ENCODE peak calls at places on chromosomes 1 and 21, in four cellular contexts. U, C, W and F are unnamed samples.

GRCh38 chr1:23187637-23188036 is 19.0 kb upstream of the LUZP1 start:
- DNase-seq in U (no peak), W (no peak), C (no peak), F (no peak)

GRCh38 chr1:172360960-172361359 is 59.5 kb upstream of the C1orf105 start:
- DNase-seq in C (no peak), U (no peak), W (no peak), F (no peak)

GRCh38 chr21:38439957-38440356 is 58.3 kb downstream of the ERG start:
- DNase-seq in C (no peak), W (no peak), U (no peak), F (no peak)

GRCh38 chr1:222926566-222926965 is 111.7 kb downstream of the DISP1 start:
- DNase-seq in W (no peak), U (no peak), C (no peak), F (no peak)

GRCh38 chr21:45379901-45380330 is 25.0 kb upstream of the COL18A1 start:
- DNase-seq in U (no peak), C (no peak), W (no peak), F (no peak)

GRCh38 chr1:8373547-8374270 is 55.8 kb downstream of the SLC45A1 start:
- DNase-seq in C (peak), U (peak), W (no peak), F (peak)

GRCh38 chr1:96808186-96808585 is 86.6 kb downstream of the PTBP2 start:
- DNase-seq in C (no peak), W (no peak), U (no peak), F (no peak)

GRCh38 chr21:44854391-44854663 is 19.2 kb downstream of the PTTG1IP start:
- DNase-seq in U (no peak), C (no peak), W (no peak), F (no peak)

GRCh38 chr21:29287383-29287782 is 11.3 kb upstream of the BACH1 start:
- DNase-seq in W (no peak), U (no peak), C (no peak), F (no peak)